ENCODE peak calls at places on chromosome 6, in four cellular contexts. G is GM12878, P is kidney, N is WTC11. B is an unnamed sample.

GRCh38 chr6:2795960-2796359 is 30.8 kb downstream of the WRNIP1 start:
- DNase-seq in G (no peak), P (no peak), N (no peak), B (no peak)

GRCh38 chr6:138655828-138656227 is 117.7 kb upstream of the CCDC28A start:
- DNase-seq in G (no peak), P (no peak), N (no peak), B (no peak)

GRCh38 chr6:85372188-85372914 is 77.5 kb upstream of the NT5E start:
- DNase-seq in G (no peak), P (no peak), N (no peak), B (no peak)

GRCh38 chr6:10383312-10384063 is 31.4 kb downstream of the TFAP2A start:
- DNase-seq in G (no peak), P (peak), N (peak), B (no peak)

GRCh38 chr6:3288711-3289663 is 30.2 kb downstream of the PSMG4 start:
- DNase-seq in G (no peak), P (peak), N (peak), B (no peak)

GRCh38 chr6:28543671-28544131 is 18.0 kb downstream of the GPX5 start:
- DNase-seq in G (no peak), P (no peak), N (peak), B (no peak)

GRCh38 chr6:89145962-89146747 is at the start of gene PM20D2:
- DNase-seq in G (no peak), P (peak), N (peak), B (no peak)

GRCh38 chr6:157020398-157021266 is 243.5 kb downstream of the ARID1B start:
- DNase-seq in G (no peak), P (no peak), N (peak), B (peak)

GRCh38 chr6:164097557-164098398 is 683.3 kb downstream of the QKI start:
- DNase-seq in G (no peak), P (no peak), N (peak), B (peak)

GRCh38 chr6:122407712-122408111 is 8.3 kb downstream of the HSF2 start:
- DNase-seq in G (no peak), P (no peak), N (no peak), B (no peak)

GRCh38 chr6:128527375-128527774 is 7.0 kb upstream of the PTPRK start:
- DNase-seq in G (no peak), P (no peak), N (no peak), B (no peak)

GRCh38 chr6:107811591-107812218 is 12.4 kb downstream of the SCML4 start:
- DNase-seq in G (no peak), P (no peak), N (no peak), B (peak)

GRCh38 chr6:148737806-148738205 is 9.0 kb upstream of the UST start:
- DNase-seq in G (no peak), P (no peak), N (no peak), B (no peak)

GRCh38 chr6:303263-303662 is 11.0 kb downstream of the DUSP22 start:
- DNase-seq in G (no peak), P (no peak), N (no peak), B (no peak)

GRCh38 chr6:82740066-82740465 is 325.6 kb downstream of the UBE3D start:
- DNase-seq in G (no peak), P (no peak), N (no peak), B (no peak)

GRCh38 chr6:16430661-16431089 is 192.3 kb downstream of the GMPR start:
- DNase-seq in G (no peak), P (no peak), N (no peak), B (no peak)

GRCh38 chr6:43509984-43510826 is at the start of gene LRRC73:
- DNase-seq in G (no peak), P (peak), N (peak), B (peak)

GRCh38 chr6:140809694-140810101 is 1323.0 kb upstream of the GJE1 start:
- DNase-seq in G (peak), P (no peak), N (no peak), B (no peak)

GRCh38 chr6:34806738-34807453 is 15.0 kb downstream of the BLTP3A start:
- DNase-seq in G (no peak), P (no peak), N (no peak), B (no peak)

GRCh38 chr6:54758340-54758739 is 88.2 kb upstream of the FAM83B start:
- DNase-seq in G (no peak), P (no peak), N (no peak), B (no peak)

GRCh38 chr6:42152024-42152423 is 9.6 kb upstream of the C6orf132 start:
- DNase-seq in G (no peak), P (no peak), N (no peak), B (no peak)

GRCh38 chr6:111367393-111368088 is 115.5 kb downstream of the REV3L start:
- DNase-seq in G (peak), P (no peak), N (no peak), B (no peak)

GRCh38 chr6:80520195-80520594 is 413.7 kb downstream of the BCKDHB start:
- DNase-seq in G (no peak), P (no peak), N (no peak), B (no peak)

GRCh38 chr6:152099816-152100618 is 292.5 kb downstream of the ESR1 start:
- DNase-seq in G (no peak), P (peak), N (no peak), B (peak)

GRCh38 chr6:31375699-31376098 is 18.7 kb upstream of the HLA-B start:
- DNase-seq in G (no peak), P (no peak), N (no peak), B (no peak)

GRCh38 chr6:134741193-134741521 is 208.7 kb downstream of the ALDH8A1 start:
- DNase-seq in G (no peak), P (peak), N (peak), B (no peak)

B was measured in esophagus muscularis mucosa.